ENCODE peak calls at places on chromosomes 16 and 17, in six cellular contexts. Z is foreskin keratinocyte, U is sigmoid colon, P is AG09319, V is GM23338, X is omental fat pad. G is an unnamed sample.

GRCh38 chr17:82213251-82214011 is 789 bp upstream of the CCDC57 start:
- DNase-seq in X (peak; percentile 53), V (peak; percentile 66), Z (no peak), U (peak; percentile 81), P (no peak), G (no peak)

GRCh38 chr16:84751947-84752346 is 52.1 kb downstream of the USP10 start:
- DNase-seq in Z (no peak), V (no peak), P (no peak), X (no peak), U (no peak), G (no peak)

GRCh38 chr17:81885869-81886548 is 5.4 kb downstream of the ALYREF start:
- DNase-seq in X (no peak), Z (no peak), P (no peak), V (no peak), U (no peak), G (no peak)

GRCh38 chr17:64537488-64537887 is 30.7 kb downstream of the CEP95 start:
- DNase-seq in U (no peak), X (no peak), V (no peak), Z (no peak), P (no peak), G (no peak)

GRCh38 chr16:31453255-31454204 is 5.8 kb upstream of the ARMC5 start:
- DNase-seq in V (peak; percentile 62), X (no peak), U (peak; percentile 71), P (no peak), Z (no peak), G (peak; percentile 48)

GRCh38 chr17:73689596-73690275 is 45.5 kb upstream of the SDK2 start:
- DNase-seq in X (no peak), P (no peak), V (no peak), U (no peak), Z (no peak), G (no peak)

GRCh38 chr16:86818701-86819522 is 240.6 kb downstream of the FOXL1 start:
- DNase-seq in Z (no peak), V (no peak), U (no peak), X (no peak), P (no peak), G (no peak)

GRCh38 chr17:42748202-42748905 is 3.5 kb upstream of the EZH1 start:
- DNase-seq in P (no peak), X (no peak), U (peak; percentile 82), V (no peak), Z (no peak), G (peak; percentile 3)

GRCh38 chr16:48852955-48853354 is 243.0 kb upstream of the N4BP1 start:
- DNase-seq in X (no peak), V (no peak), P (no peak), U (no peak), Z (no peak), G (no peak)

GRCh38 chr16:30398660-30399434 is 3.6 kb downstream of the ZNF48 start:
- DNase-seq in V (no peak), P (no peak), Z (no peak), X (no peak), U (no peak), G (no peak)

GRCh38 chr17:30788918-30789317 is 35.6 kb downstream of the CRLF3 start:
- DNase-seq in V (peak; percentile 17), P (no peak), U (no peak), X (no peak), Z (no peak), G (no peak)

GRCh38 chr16:49649013-49649785 is 206.7 kb downstream of the ZNF423 start:
- DNase-seq in P (no peak), U (no peak), Z (no peak), V (no peak), X (no peak), G (no peak)

GRCh38 chr16:78761427-78761826 is 662.0 kb downstream of the WWOX start:
- DNase-seq in V (no peak), U (no peak), X (no peak), Z (no peak), P (no peak), G (no peak)

GRCh38 chr17:42665581-42666001 is 6.5 kb downstream of the TUBG2 start:
- DNase-seq in V (no peak), Z (no peak), P (no peak), X (no peak), U (no peak), G (no peak)

GRCh38 chr16:66308096-66308495 is 58.4 kb upstream of the CDH5 start:
- DNase-seq in V (no peak), Z (no peak), X (no peak), P (no peak), U (no peak), G (no peak)

GRCh38 chr16:81571592-81572230 is 127.1 kb downstream of the CMIP start:
- DNase-seq in P (no peak), U (no peak), X (no peak), V (no peak), Z (no peak), G (peak; percentile 73)
- TF ChIP-seq CTCF in P (no peak), U (no peak), X (no peak), V (no peak), Z (no peak), G (no peak)

GRCh38 chr16:88628512-88628974 is 9.8 kb upstream of the IL17C start:
- DNase-seq in U (no peak), X (no peak), P (no peak), V (peak; percentile 92), Z (no peak), G (peak; percentile 76)
- TF ChIP-seq CTCF in U (no peak), X (no peak), P (peak; percentile 19), V (peak; percentile 81), Z (peak; percentile 48), G (peak; percentile 63)

GRCh38 chr16:27314161-27314723 is 468 bp downstream of the IL4R start:
- DNase-seq in X (peak; percentile 66), P (peak; percentile 77), Z (peak; percentile 57), U (peak; percentile 92), V (peak; percentile 55), G (peak; percentile 83)
- TF ChIP-seq CTCF in X (no peak), P (no peak), Z (no peak), U (no peak), V (no peak), G (peak; percentile 14)

GRCh38 chr17:75498726-75499213 is 16.6 kb downstream of the CASKIN2 start:
- DNase-seq in V (peak; percentile 47), X (no peak), P (no peak), U (no peak), Z (no peak), G (no peak)
- TF ChIP-seq CTCF in V (no peak), X (no peak), P (no peak), U (no peak), Z (peak; percentile 24), G (no peak)

GRCh38 chr17:60743812-60744211 is 66.2 kb downstream of the BCAS3 start:
- DNase-seq in X (no peak), U (no peak), V (peak; percentile 30), P (peak; percentile 35), Z (peak; percentile 47), G (no peak)
- TF ChIP-seq CTCF in X (no peak), U (no peak), V (no peak), P (no peak), Z (no peak), G (no peak)

GRCh38 chr17:38586788-38587187 is 19.0 kb downstream of the SRCIN1 start:
- DNase-seq in P (no peak), V (no peak), X (no peak), Z (no peak), U (no peak), G (no peak)

GRCh38 chr17:38583833-38584349 is 21.9 kb downstream of the SRCIN1 start:
- DNase-seq in P (no peak), U (no peak), X (no peak), V (no peak), Z (no peak), G (no peak)

GRCh38 chr17:38584350-38584925 is 21.3 kb downstream of the SRCIN1 start:
- DNase-seq in P (peak; percentile 27), Z (no peak), X (no peak), V (peak; percentile 75), U (peak; percentile 78), G (no peak)

GRCh38 chr17:38585805-38586529 is 19.8 kb downstream of the SRCIN1 start:
- DNase-seq in U (no peak), P (no peak), X (no peak), Z (no peak), V (no peak), G (no peak)

GRCh38 chr17:38585056-38585804 is 20.5 kb downstream of the SRCIN1 start:
- DNase-seq in Z (no peak), X (no peak), U (no peak), V (no peak), P (no peak), G (no peak)
- TF ChIP-seq CTCF in Z (no peak), X (no peak), U (no peak), V (no peak), P (no peak), G (no peak)

G was measured in chondrocyte.